ENCODE peak calls at places on chromosomes 5 and 9, in ten cellular contexts. M is Right ventricle myocardium superior; U is activated T-cell treated with anti-CD3 and anti-CD28 coated beads, Interleukin-2, amount 50 U/mL, for 1 hour; Y is aorta; D is upper lobe of right lung; S is PC-9; J is effector CD8-positive, alpha-beta T cell; V is KG1; Q is DMS153; P is stimulated activated CD8-positive, alpha-beta memory T cell treated with anti-CD3 and anti-CD28 coated beads, Interleukin-4, amount 100 ng/mL, for 1 hour. F is an unnamed sample.

GRCh38 chr5:143004361-143004802 is 234.2 kb downstream of the ARHGAP26 start:
- DNase-seq in J (no peak), Y (no peak), Q (no peak), V (no peak), M (no peak), D (no peak), P (no peak), S (no peak), U (no peak), F (no peak)

GRCh38 chr9:34417734-34418133 is 40.6 kb downstream of the FAM219A start:
- DNase-seq in P (no peak), D (no peak), S (no peak), M (no peak), U (no peak), J (no peak), V (no peak), Q (peak), Y (no peak), F (peak)

GRCh38 chr5:37869221-37869620 is 29.4 kb upstream of the GDNF start:
- DNase-seq in M (no peak), S (no peak), Y (no peak), Q (no peak), D (no peak), U (no peak), V (no peak), P (no peak), J (no peak), F (no peak)

GRCh38 chr5:38431242-38431853 is 125.1 kb downstream of the LIFR start:
- DNase-seq in S (no peak), Q (no peak), D (no peak), V (no peak), P (no peak), U (no peak), M (no peak), Y (no peak), J (no peak), F (no peak)

GRCh38 chr9:137459601-137460362 is 648 bp upstream of the NSMF start:
- DNase-seq in P (no peak), Y (peak), J (no peak), S (no peak), M (peak), U (no peak), D (no peak), V (no peak), Q (no peak), F (no peak)

GRCh38 chr5:173477320-173478055 is 139.0 kb downstream of the BOD1 start:
- DNase-seq in Q (no peak), J (no peak), P (no peak), Y (peak), D (no peak), M (no peak), V (no peak), U (no peak), S (no peak), F (no peak)

GRCh38 chr9:4175846-4176245 is 124.0 kb downstream of the GLIS3 start:
- DNase-seq in U (no peak), V (no peak), Q (no peak), M (no peak), D (no peak), Y (no peak), J (no peak), P (no peak), S (no peak), F (no peak)

GRCh38 chr5:126973193-126973592 is 57.2 kb downstream of the MARCHF3 start:
- DNase-seq in S (no peak), Q (no peak), U (no peak), J (no peak), M (no peak), Y (no peak), D (no peak), V (no peak), P (no peak), F (no peak)

GRCh38 chr9:89884356-89885083 is 279.7 kb downstream of the GADD45G start:
- DNase-seq in Q (no peak), V (no peak), M (peak), Y (no peak), P (no peak), J (no peak), S (no peak), U (no peak), D (peak), F (no peak)

GRCh38 chr5:97550164-97550563 is 367.1 kb upstream of the RIOK2 start:
- DNase-seq in U (no peak), V (no peak), J (no peak), P (no peak), S (no peak), Q (no peak), Y (no peak), M (no peak), D (no peak), F (no peak)

GRCh38 chr9:36993933-36994764 is 39.9 kb downstream of the PAX5 start:
- DNase-seq in U (no peak), P (no peak), J (no peak), S (no peak), Y (no peak), Q (no peak), V (no peak), M (no peak), D (no peak), F (no peak)

GRCh38 chr5:79255786-79256557 is 20.0 kb downstream of the JMY start:
- DNase-seq in S (no peak), U (no peak), J (no peak), Q (peak), D (no peak), P (no peak), V (no peak), Y (no peak), M (no peak), F (no peak)

GRCh38 chr9:21030389-21031035 is 928 bp downstream of the HACD4 start:
- DNase-seq in D (no peak), P (no peak), V (no peak), S (peak), Q (peak), M (no peak), Y (no peak), U (no peak), J (no peak), F (no peak)

GRCh38 chr5:82820188-82820587 is 257.0 kb downstream of the TMEM167A start:
- DNase-seq in P (no peak), S (no peak), D (no peak), Q (no peak), U (no peak), J (no peak), V (no peak), M (no peak), Y (no peak), F (no peak)

F was measured in cerebellar nuclear complex.